ENCODE peak calls at places on chromosomes 13 and 19, in six cellular contexts. N, T, P, F, W and C are unnamed samples.

GRCh38 chr13:93788456-93788855 is 561.8 kb downstream of the GPC6 start:
- DNase-seq in T (no peak), F (no peak), P (no peak), N (no peak), W (no peak), C (no peak)

GRCh38 chr19:38452430-38453366 is 19.2 kb downstream of the RYR1 start:
- DNase-seq in F (no peak), W (no peak), N (no peak), T (no peak), P (no peak), C (no peak)

GRCh38 chr19:7866399-7867091 is 7.6 kb downstream of the PRR36 start:
- DNase-seq in P (no peak), T (no peak), N (no peak), F (no peak), W (no peak), C (no peak)

GRCh38 chr19:29499921-29500590 is 25.7 kb upstream of the VSTM2B start:
- DNase-seq in T (no peak), P (no peak), F (no peak), W (no peak), N (no peak), C (no peak)

GRCh38 chr19:44775676-44776240 is 1.9 kb upstream of the CBLC start:
- DNase-seq in P (no peak), T (no peak), F (no peak), N (no peak), W (no peak), C (no peak)

GRCh38 chr19:45484273-45484945 is 12.4 kb downstream of the RTN2 start:
- DNase-seq in N (peak; percentile 28), T (no peak), P (no peak), F (peak; percentile 87), W (peak; percentile 49), C (no peak)

GRCh38 chr19:31315621-31316011 is 33.6 kb downstream of the TSHZ3 start:
- DNase-seq in P (no peak), F (no peak), W (no peak), T (no peak), N (no peak), C (no peak)

GRCh38 chr13:46341112-46341711 is 45.8 kb downstream of the RUBCNL start:
- DNase-seq in N (peak; percentile 87), P (no peak), T (peak; percentile 50), F (peak; percentile 79), W (peak; percentile 67), C (peak; percentile 86)

GRCh38 chr13:111926501-111927180 is 140.3 kb upstream of the SOX1 start:
- DNase-seq in P (no peak), W (no peak), F (no peak), T (no peak), N (no peak), C (no peak)

GRCh38 chr19:42306646-42307045 is 4.2 kb upstream of the PAFAH1B3 start:
- DNase-seq in N (no peak), W (no peak), T (no peak), F (no peak), P (no peak), C (no peak)

GRCh38 chr13:103878891-103879605 is 812.8 kb upstream of the SLC10A2 start:
- DNase-seq in T (no peak), P (no peak), W (peak; percentile 51), N (no peak), F (no peak), C (no peak)

GRCh38 chr19:11361037-11361770 is 6.0 kb downstream of the PLPPR2 start:
- DNase-seq in W (no peak), F (no peak), N (no peak), P (no peak), T (no peak), C (peak; percentile 65)

GRCh38 chr19:3785938-3786824 is at the start of gene MATK:
- DNase-seq in W (no peak), F (no peak), T (no peak), N (no peak), P (no peak), C (no peak)

GRCh38 chr19:4713384-4713951 is 10.2 kb downstream of the DPP9 start:
- DNase-seq in W (peak; percentile 98), F (peak; percentile 99), N (peak; percentile 96), T (peak; percentile 97), P (peak; percentile 93), C (peak; percentile 93)

GRCh38 chr13:30441304-30441703 is 19.0 kb downstream of the UBE2L5 start:
- DNase-seq in F (no peak), T (peak; percentile 19), N (no peak), W (no peak), P (no peak), C (peak; percentile 88)

GRCh38 chr19:4199699-4200293 is 17.3 kb downstream of the ANKRD24 start:
- DNase-seq in N (no peak), F (no peak), W (no peak), P (no peak), T (no peak), C (no peak)

GRCh38 chr13:108575430-108575829 is 54.0 kb upstream of the MYO16 start:
- DNase-seq in T (no peak), N (no peak), P (no peak), F (no peak), W (no peak), C (no peak)

GRCh38 chr19:4370418-4371041 is 27.2 kb downstream of the MPND start:
- DNase-seq in F (no peak), P (no peak), N (no peak), T (no peak), W (no peak), C (no peak)

GRCh38 chr13:77353980-77354379 is 27.1 kb upstream of the MYCBP2 start:
- DNase-seq in W (no peak), N (no peak), F (no peak), T (no peak), P (no peak), C (no peak)

GRCh38 chr19:41296323-41296935 is 13.5 kb upstream of the CCDC97 start:
- DNase-seq in W (no peak), N (no peak), P (no peak), T (no peak), F (peak; percentile 91), C (peak; percentile 82)

GRCh38 chr19:47438793-47439220 is 19.5 kb upstream of the MEIS3 start:
- DNase-seq in F (no peak), W (no peak), N (no peak), P (no peak), T (no peak), C (no peak)

GRCh38 chr13:74203576-74203975 is 69.4 kb upstream of the KLF12 start:
- DNase-seq in P (no peak), F (no peak), W (peak; percentile 41), T (peak; percentile 47), N (no peak), C (no peak)

GRCh38 chr19:1177322-1178114 is 3.5 kb upstream of the SBNO2 start:
- DNase-seq in W (peak; percentile 93), N (peak; percentile 91), T (peak; percentile 97), P (peak; percentile 90), F (peak; percentile 98), C (peak; percentile 98)

GRCh38 chr13:21917046-21918010 is 246.5 kb downstream of the FGF9 start:
- DNase-seq in T (peak; percentile 19), W (no peak), F (no peak), P (no peak), N (no peak), C (peak; percentile 56)

GRCh38 chr13:98301721-98302120 is 124.7 kb upstream of the RNF113B start:
- DNase-seq in T (peak; percentile 89), F (no peak), W (peak; percentile 23), P (peak; percentile 44), N (no peak), C (peak; percentile 50)

GRCh38 chr13:63481334-63481733 is 2065.7 kb upstream of the PCDH20 start:
- DNase-seq in T (peak; percentile 36), N (peak; percentile 4), W (peak; percentile 37), P (no peak), F (no peak), C (no peak)

GRCh38 chr13:40333238-40333637 is 333.2 kb downstream of the FOXO1 start:
- DNase-seq in F (peak; percentile 93), N (no peak), W (peak; percentile 16), T (no peak), P (no peak), C (peak; percentile 14)

GRCh38 chr19:18101268-18101667 is 3.7 kb downstream of the MAST3 start:
- DNase-seq in N (no peak), F (no peak), W (no peak), P (no peak), T (no peak), C (no peak)

GRCh38 chr13:110225007-110225406 is 82.0 kb downstream of the COL4A1 start:
- DNase-seq in W (no peak), N (no peak), P (no peak), T (no peak), F (no peak), C (no peak)

GRCh38 chr19:15248648-15249559 is 16.7 kb upstream of the EPHX3 start:
- DNase-seq in T (peak; percentile 91), P (peak; percentile 80), W (peak; percentile 88), F (peak; percentile 75), N (peak; percentile 86), C (peak; percentile 85)

GRCh38 chr13:36420437-36420891 is 11.8 kb upstream of the CCNA1 start:
- DNase-seq in F (peak; percentile 62), T (peak; percentile 59), P (peak; percentile 54), N (peak; percentile 86), W (peak; percentile 81), C (peak; percentile 79)